ENCODE peak calls at places on chromosomes 5 and 9, in five cellular contexts. G, D, B, Q and W are unnamed samples.

GRCh38 chr5:172943283-172943841 is 15.9 kb upstream of the RPL26L1 start:
- DNase-seq in B (no peak), D (no peak), G (peak), Q (peak), W (no peak)

GRCh38 chr5:140346348-140347221 is at the start of gene HBEGF:
- DNase-seq in B (no peak), Q (peak), G (peak), D (peak), W (no peak)

GRCh38 chr5:6759401-6759800 is 46.2 kb downstream of the TENT4A start:
- DNase-seq in B (no peak), Q (no peak), G (peak), D (no peak), W (no peak)

GRCh38 chr9:14127656-14128055 is 186.3 kb downstream of the NFIB start:
- DNase-seq in G (peak), Q (no peak), D (no peak), B (no peak), W (no peak)

GRCh38 chr9:113738898-113739604 is 137.1 kb upstream of the ZNF618 start:
- DNase-seq in G (no peak), Q (no peak), D (no peak), B (no peak), W (no peak)

GRCh38 chr9:93597871-93598646 is 21.7 kb downstream of the PHF2 start:
- DNase-seq in G (no peak), Q (no peak), B (no peak), D (no peak), W (no peak)

GRCh38 chr5:89942171-89942570 is 467.4 kb downstream of the CETN3 start:
- DNase-seq in B (no peak), Q (no peak), D (no peak), G (no peak), W (no peak)

GRCh38 chr9:4160284-4160683 is 139.6 kb downstream of the GLIS3 start:
- DNase-seq in G (no peak), B (no peak), D (no peak), Q (no peak), W (no peak)

GRCh38 chr5:157748740-157749461 is 5.4 kb downstream of the LSM11 start:
- DNase-seq in B (peak), G (peak), Q (no peak), D (no peak), W (peak)

GRCh38 chr9:105413486-105414068 is 34.3 kb upstream of the FSD1L start:
- DNase-seq in Q (no peak), G (peak), B (no peak), D (no peak), W (no peak)

GRCh38 chr5:142408536-142409252 is 83.9 kb upstream of the SPRY4 start:
- DNase-seq in Q (no peak), D (no peak), B (no peak), G (no peak), W (no peak)

GRCh38 chr5:124277767-124278536 is 468.5 kb downstream of the ZNF608 start:
- DNase-seq in D (no peak), G (no peak), Q (no peak), B (no peak), W (no peak)

GRCh38 chr5:39629946-39630345 is 205.2 kb upstream of the DAB2 start:
- DNase-seq in D (no peak), Q (no peak), B (no peak), G (no peak), W (no peak)

GRCh38 chr5:59361454-59361853 is 532.1 kb downstream of the PDE4D start:
- DNase-seq in D (no peak), B (no peak), Q (no peak), G (no peak), W (no peak)

GRCh38 chr9:14585730-14586473 is 107.3 kb downstream of the ZDHHC21 start:
- DNase-seq in B (no peak), Q (no peak), G (no peak), D (no peak), W (no peak)

GRCh38 chr5:116539222-116539621 is 35.4 kb downstream of the SEMA6A start:
- DNase-seq in B (no peak), Q (no peak), D (no peak), G (no peak), W (no peak)

GRCh38 chr5:90709323-90710148 is 150.9 kb downstream of the ADGRV1 start:
- DNase-seq in B (peak), D (no peak), G (peak), Q (no peak), W (no peak)

GRCh38 chr9:127224883-127225739 is 39.5 kb upstream of the GARNL3 start:
- DNase-seq in Q (peak), D (peak), B (no peak), G (peak), W (peak)

GRCh38 chr5:27315541-27316282 is 277.3 kb upstream of the CDH9 start:
- DNase-seq in B (peak), G (peak), Q (no peak), D (no peak), W (peak)

GRCh38 chr9:89811356-89811755 is 206.5 kb downstream of the GADD45G start:
- DNase-seq in B (no peak), G (no peak), D (no peak), Q (no peak), W (no peak)

GRCh38 chr5:1834022-1834551 is 32.9 kb downstream of the NDUFS6 start:
- DNase-seq in D (no peak), B (no peak), Q (no peak), G (no peak), W (no peak)

GRCh38 chr5:162558120-162558519 is 490.5 kb downstream of the GABRG2 start:
- DNase-seq in G (no peak), B (no peak), Q (no peak), D (no peak), W (no peak)

GRCh38 chr5:155024015-155024414 is 10.5 kb downstream of the KIF4B start:
- DNase-seq in B (no peak), Q (no peak), D (no peak), G (no peak), W (no peak)

GRCh38 chr5:110086658-110087388 is 397.1 kb downstream of the MAN2A1 start:
- DNase-seq in Q (no peak), B (peak), G (peak), D (no peak), W (no peak)

GRCh38 chr5:163910226-163910625 is 404.8 kb downstream of the MAT2B start:
- DNase-seq in G (no peak), D (no peak), Q (no peak), B (no peak), W (no peak)

GRCh38 chr5:41219655-41220269 is 6.4 kb upstream of the C6 start:
- DNase-seq in B (no peak), G (peak), D (no peak), Q (no peak), W (no peak)

GRCh38 chr9:121609845-121610637 is 41.4 kb upstream of the DAB2IP start:
- DNase-seq in D (no peak), Q (no peak), B (no peak), G (peak), W (peak)

GRCh38 chr5:128253224-128253623 is 169.7 kb downstream of the SLC12A2 start:
- DNase-seq in B (no peak), G (no peak), Q (no peak), D (no peak), W (no peak)

GRCh38 chr9:82147798-82148440 is 159.3 kb downstream of the SPATA31D1 start:
- DNase-seq in G (peak), B (no peak), D (no peak), Q (no peak), W (no peak)

GRCh38 chr5:116038817-116039216 is 6.5 kb downstream of the ARL14EPL start:
- DNase-seq in Q (peak), B (no peak), D (peak), G (no peak), W (no peak)

GRCh38 chr9:136485049-136485647 is 2.3 kb upstream of the SEC16A start:
- DNase-seq in B (peak), D (peak), G (peak), Q (peak), W (peak)

GRCh38 chr5:86523718-86524117 is 94.0 kb upstream of the COX7C start:
- DNase-seq in Q (no peak), G (no peak), B (no peak), D (no peak), W (no peak)

GRCh38 chr9:2059131-2059929 is 44.2 kb downstream of the SMARCA2 start:
- DNase-seq in G (peak), Q (no peak), D (no peak), B (no peak), W (no peak)

GRCh38 chr5:98492258-98492657 is 281.2 kb upstream of the RGMB start:
- DNase-seq in Q (no peak), G (no peak), B (no peak), D (no peak), W (no peak)

GRCh38 chr9:93126825-93127368 is 7.2 kb downstream of the NINJ1 start:
- DNase-seq in G (peak), B (no peak), Q (peak), D (no peak), W (no peak)

GRCh38 chr9:122816163-122816867 is 12.1 kb downstream of the PDCL start:
- DNase-seq in G (no peak), D (peak), B (no peak), Q (peak), W (no peak)

GRCh38 chr5:31711363-31711762 is 72.4 kb downstream of the PDZD2 start:
- DNase-seq in D (no peak), B (no peak), Q (no peak), G (no peak), W (no peak)

GRCh38 chr5:115298811-115299210 is 2.4 kb upstream of the CCDC112 start:
- DNase-seq in G (no peak), D (no peak), Q (no peak), B (no peak), W (no peak)

GRCh38 chr5:146466521-146467349 is 19.6 kb downstream of the TCERG1 start:
- DNase-seq in B (no peak), D (no peak), G (peak), Q (no peak), W (no peak)
- TF ChIP-seq CTCF in B (peak), D (peak), G (peak), Q (no peak), W (peak)

DNA sequence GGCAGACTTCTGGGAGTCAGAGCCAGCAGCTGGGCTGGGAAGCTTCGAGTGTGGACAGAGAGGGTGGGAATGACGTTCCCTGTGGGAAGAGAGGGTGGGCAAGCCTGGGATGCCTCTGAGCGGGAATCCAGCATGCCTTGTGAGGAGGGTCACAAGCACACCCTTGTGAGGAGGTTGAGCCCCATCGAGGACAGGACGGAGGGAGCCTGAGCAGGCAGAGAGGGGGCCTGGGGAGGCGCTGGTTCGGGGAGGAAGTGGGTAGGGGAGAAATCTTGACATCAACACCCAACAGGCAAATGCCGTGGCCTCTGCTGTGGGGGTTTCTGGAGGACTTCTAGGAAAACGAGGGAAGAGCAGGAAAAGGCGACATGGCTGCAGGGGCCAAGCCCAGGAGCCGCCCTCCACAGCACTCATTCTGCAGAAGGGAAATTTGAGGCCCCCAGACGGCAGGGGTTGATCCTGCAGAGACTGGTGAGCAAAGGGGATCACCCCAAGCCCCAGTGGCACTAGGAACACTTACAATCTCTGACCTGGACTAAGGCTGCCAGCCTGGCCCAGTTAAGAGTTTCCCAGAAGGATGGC is 1.1 kb upstream of the IL13 start:
- DNase-seq in G (no peak), D (no peak), B (no peak), Q (no peak), W (no peak)
- H3K4me3 ChIP-seq in G (peak), D (peak), B (peak), Q (peak), W (no peak)

DNA sequence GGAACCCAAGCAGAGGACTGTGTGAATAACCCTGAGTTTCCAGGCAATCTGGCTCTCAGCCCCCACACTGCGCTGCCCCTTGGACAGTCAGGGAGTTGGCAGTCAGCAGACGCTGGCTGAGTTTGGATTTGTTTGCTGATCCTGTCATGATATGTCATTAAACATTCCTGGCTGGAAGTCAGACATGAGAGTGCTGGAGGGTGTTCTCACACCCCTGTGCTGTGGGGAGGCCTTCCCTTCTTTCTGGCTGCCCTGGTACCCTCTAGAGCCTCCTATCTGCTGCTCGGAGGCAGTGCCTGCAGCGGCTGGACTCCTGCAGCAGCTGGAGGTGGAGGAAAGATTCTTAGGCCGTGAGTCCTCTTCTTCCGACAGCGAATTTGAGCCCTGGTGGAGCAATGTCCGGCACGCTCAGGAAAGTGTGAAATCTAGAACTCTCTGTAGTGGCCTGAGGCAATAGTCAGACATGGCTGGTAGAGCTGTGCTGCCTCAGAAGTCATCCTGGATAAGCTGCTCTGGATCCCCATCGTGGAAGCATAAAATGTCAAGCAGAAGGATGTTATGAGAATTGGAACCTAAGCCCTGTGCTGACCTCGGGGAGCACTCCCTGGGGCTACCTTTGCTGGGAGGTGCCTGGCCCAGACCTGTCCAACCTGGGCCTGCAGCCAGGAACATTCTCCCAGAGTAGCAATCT is 72.0 kb downstream of the PDE8B start:
- DNase-seq in Q (no peak), B (no peak), D (no peak), G (peak), W (peak)
- TF ChIP-seq CTCF in Q (no peak), B (peak), D (no peak), G (peak), W (peak)

GRCh38 chr9:21556581-21557427 is 74.7 kb upstream of the IFNE start:
- DNase-seq in Q (no peak), D (no peak), G (no peak), B (no peak), W (no peak)
- H3K4me3 ChIP-seq in Q (no peak), D (peak), G (peak), B (peak), W (peak)

DNA sequence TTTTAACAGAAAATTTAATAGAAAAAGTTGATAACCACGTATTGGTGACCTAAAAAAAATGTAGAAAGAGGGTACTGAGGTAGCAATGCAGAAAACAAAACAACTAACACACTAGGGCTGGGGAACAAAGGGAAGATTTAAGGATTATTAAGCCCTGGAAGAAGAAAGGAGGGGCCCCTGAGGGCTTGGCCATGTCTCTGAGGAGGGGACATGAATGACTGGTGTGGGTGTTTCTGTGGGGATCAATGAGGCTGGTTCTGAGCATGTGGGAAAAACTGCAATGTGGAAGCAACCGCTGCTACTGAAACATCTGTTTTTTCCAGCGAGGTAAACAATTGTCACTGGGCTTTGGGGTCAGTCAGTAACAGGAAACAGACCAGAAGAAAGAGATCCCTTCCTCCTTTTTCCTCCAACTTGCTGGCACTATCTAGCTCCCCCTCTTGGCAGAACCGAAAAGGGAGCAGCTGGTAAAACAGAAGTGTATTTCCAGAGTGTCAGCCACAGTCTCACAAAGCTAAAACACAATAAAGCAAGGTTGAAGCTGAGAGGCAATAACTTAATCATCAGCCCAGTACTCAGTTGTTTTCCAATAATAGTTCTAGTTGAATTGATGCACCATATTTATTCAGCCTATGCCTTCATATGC is 48.3 kb downstream of the ATPSCKMT start:
- DNase-seq in Q (no peak), G (no peak), B (peak), D (no peak), W (no peak)
- TF ChIP-seq CTCF in Q (no peak), G (peak), B (peak), D (no peak), W (peak)